ENCODE peak calls at places on chromosome 21, in seven cellular contexts. One of them, this sample, is unnamed.

GRCh38 chr21:41605178-41605933 is 97.4 kb upstream of the TMPRSS2 start:
- DNase-seq in WTC11: no peak
- DNase-seq in HEK293T: no peak
- DNase-seq in GF-D8: no peak
- DNase-seq in AG10803: no peak
- DNase-seq in hypothalamus: no peak
- DNase-seq in activated CD4-positive, alpha-beta T cell treated with anti-CD3 and anti-CD28 coated beads, Interleukin-2, amount 10 ng/mL, durations not matched to agents 7 days and 5 days: no peak
- DNase-seq in this sample: no peak

GRCh38 chr21:45644041-45644906 is 749 bp downstream of the PCBP3 start:
- DNase-seq in GF-D8: no peak
- DNase-seq in hypothalamus: no peak
- DNase-seq in WTC11: no peak
- DNase-seq in activated CD4-positive, alpha-beta T cell treated with anti-CD3 and anti-CD28 coated beads, Interleukin-2, amount 10 ng/mL, durations not matched to agents 7 days and 5 days: peak
- DNase-seq in AG10803: no peak
- DNase-seq in HEK293T: no peak
- DNase-seq in this sample: peak

GRCh38 chr21:34886554-34887385 is 162.3 kb downstream of the RUNX1 start:
- DNase-seq in AG10803: peak
- DNase-seq in HEK293T: no peak
- DNase-seq in hypothalamus: no peak
- DNase-seq in activated CD4-positive, alpha-beta T cell treated with anti-CD3 and anti-CD28 coated beads, Interleukin-2, amount 10 ng/mL, durations not matched to agents 7 days and 5 days: peak
- DNase-seq in WTC11: peak
- DNase-seq in GF-D8: no peak
- DNase-seq in this sample: peak

GRCh38 chr21:34846601-34847112 is 177.9 kb downstream of the CLIC6 start:
- DNase-seq in GF-D8: no peak
- DNase-seq in hypothalamus: no peak
- DNase-seq in WTC11: no peak
- DNase-seq in HEK293T: peak
- DNase-seq in activated CD4-positive, alpha-beta T cell treated with anti-CD3 and anti-CD28 coated beads, Interleukin-2, amount 10 ng/mL, durations not matched to agents 7 days and 5 days: no peak
- DNase-seq in AG10803: no peak
- DNase-seq in this sample: no peak

GRCh38 chr21:42218836-42219605 is at the start of gene ABCG1:
- DNase-seq in WTC11: peak
- DNase-seq in HEK293T: peak
- DNase-seq in hypothalamus: no peak
- DNase-seq in GF-D8: no peak
- DNase-seq in activated CD4-positive, alpha-beta T cell treated with anti-CD3 and anti-CD28 coated beads, Interleukin-2, amount 10 ng/mL, durations not matched to agents 7 days and 5 days: peak
- DNase-seq in AG10803: no peak
- DNase-seq in this sample: peak

GRCh38 chr21:33940164-33940563 is 24.6 kb upstream of the ATP5PO start:
- DNase-seq in AG10803: peak
- DNase-seq in WTC11: no peak
- DNase-seq in HEK293T: no peak
- DNase-seq in hypothalamus: no peak
- DNase-seq in GF-D8: no peak
- DNase-seq in activated CD4-positive, alpha-beta T cell treated with anti-CD3 and anti-CD28 coated beads, Interleukin-2, amount 10 ng/mL, durations not matched to agents 7 days and 5 days: no peak
- DNase-seq in this sample: no peak

GRCh38 chr21:22880573-22880972 is 1882.4 kb downstream of the NCAM2 start:
- DNase-seq in WTC11: no peak
- DNase-seq in hypothalamus: no peak
- DNase-seq in AG10803: no peak
- DNase-seq in GF-D8: no peak
- DNase-seq in activated CD4-positive, alpha-beta T cell treated with anti-CD3 and anti-CD28 coated beads, Interleukin-2, amount 10 ng/mL, durations not matched to agents 7 days and 5 days: no peak
- DNase-seq in HEK293T: no peak
- DNase-seq in this sample: peak

GRCh38 chr21:28737671-28738279 is 254.9 kb downstream of the LTN1 start:
- DNase-seq in WTC11: no peak
- DNase-seq in activated CD4-positive, alpha-beta T cell treated with anti-CD3 and anti-CD28 coated beads, Interleukin-2, amount 10 ng/mL, durations not matched to agents 7 days and 5 days: no peak
- DNase-seq in GF-D8: no peak
- DNase-seq in HEK293T: no peak
- DNase-seq in AG10803: no peak
- DNase-seq in hypothalamus: no peak
- DNase-seq in this sample: no peak

GRCh38 chr21:18349468-18349867 is 54.1 kb downstream of the TMPRSS15 start:
- DNase-seq in activated CD4-positive, alpha-beta T cell treated with anti-CD3 and anti-CD28 coated beads, Interleukin-2, amount 10 ng/mL, durations not matched to agents 7 days and 5 days: no peak
- DNase-seq in GF-D8: no peak
- DNase-seq in hypothalamus: no peak
- DNase-seq in AG10803: no peak
- DNase-seq in HEK293T: no peak
- DNase-seq in WTC11: no peak
- DNase-seq in this sample: no peak

GRCh38 chr21:18204931-18205330 is 39.7 kb upstream of the CHODL start:
- DNase-seq in WTC11: no peak
- DNase-seq in activated CD4-positive, alpha-beta T cell treated with anti-CD3 and anti-CD28 coated beads, Interleukin-2, amount 10 ng/mL, durations not matched to agents 7 days and 5 days: no peak
- DNase-seq in GF-D8: no peak
- DNase-seq in HEK293T: no peak
- DNase-seq in hypothalamus: no peak
- DNase-seq in AG10803: no peak
- DNase-seq in this sample: peak

GRCh38 chr21:41663805-41664788 is 102.8 kb downstream of the RIPK4 start:
- DNase-seq in HEK293T: no peak
- DNase-seq in activated CD4-positive, alpha-beta T cell treated with anti-CD3 and anti-CD28 coated beads, Interleukin-2, amount 10 ng/mL, durations not matched to agents 7 days and 5 days: no peak
- DNase-seq in GF-D8: no peak
- DNase-seq in WTC11: no peak
- DNase-seq in AG10803: no peak
- DNase-seq in hypothalamus: no peak
- DNase-seq in this sample: no peak

GRCh38 chr21:41751621-41752020 is 15.2 kb downstream of the RIPK4 start:
- DNase-seq in hypothalamus: no peak
- DNase-seq in activated CD4-positive, alpha-beta T cell treated with anti-CD3 and anti-CD28 coated beads, Interleukin-2, amount 10 ng/mL, durations not matched to agents 7 days and 5 days: no peak
- DNase-seq in HEK293T: no peak
- DNase-seq in AG10803: no peak
- DNase-seq in WTC11: no peak
- DNase-seq in GF-D8: no peak
- DNase-seq in this sample: no peak

GRCh38 chr21:36385909-36386642 is 884 bp downstream of the CHAF1B start:
- DNase-seq in GF-D8: no peak
- DNase-seq in HEK293T: no peak
- DNase-seq in activated CD4-positive, alpha-beta T cell treated with anti-CD3 and anti-CD28 coated beads, Interleukin-2, amount 10 ng/mL, durations not matched to agents 7 days and 5 days: no peak
- DNase-seq in hypothalamus: no peak
- DNase-seq in WTC11: no peak
- DNase-seq in AG10803: peak
- DNase-seq in this sample: no peak

GRCh38 chr21:29029524-29029923 is 5.1 kb downstream of the USP16 start:
- DNase-seq in WTC11: no peak
- DNase-seq in AG10803: no peak
- DNase-seq in hypothalamus: no peak
- DNase-seq in activated CD4-positive, alpha-beta T cell treated with anti-CD3 and anti-CD28 coated beads, Interleukin-2, amount 10 ng/mL, durations not matched to agents 7 days and 5 days: no peak
- DNase-seq in GF-D8: no peak
- DNase-seq in HEK293T: no peak
- DNase-seq in this sample: no peak

GRCh38 chr21:20902998-20903397 is 95.2 kb upstream of the NCAM2 start:
- DNase-seq in activated CD4-positive, alpha-beta T cell treated with anti-CD3 and anti-CD28 coated beads, Interleukin-2, amount 10 ng/mL, durations not matched to agents 7 days and 5 days: no peak
- DNase-seq in GF-D8: no peak
- DNase-seq in AG10803: no peak
- DNase-seq in HEK293T: no peak
- DNase-seq in hypothalamus: no peak
- DNase-seq in WTC11: no peak
- DNase-seq in this sample: no peak

GRCh38 chr21:45827881-45828579 is 153.5 kb upstream of the COL6A1 start:
- DNase-seq in activated CD4-positive, alpha-beta T cell treated with anti-CD3 and anti-CD28 coated beads, Interleukin-2, amount 10 ng/mL, durations not matched to agents 7 days and 5 days: no peak
- DNase-seq in GF-D8: no peak
- DNase-seq in hypothalamus: no peak
- DNase-seq in WTC11: no peak
- DNase-seq in AG10803: no peak
- DNase-seq in HEK293T: no peak
- DNase-seq in this sample: no peak

GRCh38 chr21:36803801-36804452 is 105.0 kb downstream of the SIM2 start:
- DNase-seq in WTC11: no peak
- DNase-seq in HEK293T: no peak
- DNase-seq in GF-D8: no peak
- DNase-seq in AG10803: no peak
- DNase-seq in activated CD4-positive, alpha-beta T cell treated with anti-CD3 and anti-CD28 coated beads, Interleukin-2, amount 10 ng/mL, durations not matched to agents 7 days and 5 days: no peak
- DNase-seq in hypothalamus: no peak
- DNase-seq in this sample: no peak

GRCh38 chr21:33069645-33069993 is 322 bp upstream of the OLIG1 start:
- DNase-seq in WTC11: no peak
- DNase-seq in hypothalamus: no peak
- DNase-seq in HEK293T: no peak
- DNase-seq in GF-D8: no peak
- DNase-seq in AG10803: no peak
- DNase-seq in activated CD4-positive, alpha-beta T cell treated with anti-CD3 and anti-CD28 coated beads, Interleukin-2, amount 10 ng/mL, durations not matched to agents 7 days and 5 days: no peak
- DNase-seq in this sample: no peak

GRCh38 chr21:18161841-18162240 is 82.8 kb upstream of the CHODL start:
- DNase-seq in activated CD4-positive, alpha-beta T cell treated with anti-CD3 and anti-CD28 coated beads, Interleukin-2, amount 10 ng/mL, durations not matched to agents 7 days and 5 days: no peak
- DNase-seq in HEK293T: no peak
- DNase-seq in WTC11: no peak
- DNase-seq in AG10803: no peak
- DNase-seq in hypothalamus: no peak
- DNase-seq in GF-D8: no peak
- DNase-seq in this sample: no peak

GRCh38 chr21:40143822-40144525 is 276.7 kb downstream of the PCP4 start:
- DNase-seq in WTC11: peak
- DNase-seq in GF-D8: peak
- DNase-seq in AG10803: peak
- DNase-seq in activated CD4-positive, alpha-beta T cell treated with anti-CD3 and anti-CD28 coated beads, Interleukin-2, amount 10 ng/mL, durations not matched to agents 7 days and 5 days: peak
- DNase-seq in HEK293T: peak
- DNase-seq in hypothalamus: no peak
- DNase-seq in this sample: peak

GRCh38 chr21:21722736-21723135 is 724.5 kb downstream of the NCAM2 start:
- DNase-seq in WTC11: no peak
- DNase-seq in activated CD4-positive, alpha-beta T cell treated with anti-CD3 and anti-CD28 coated beads, Interleukin-2, amount 10 ng/mL, durations not matched to agents 7 days and 5 days: no peak
- DNase-seq in HEK293T: no peak
- DNase-seq in GF-D8: no peak
- DNase-seq in AG10803: peak
- DNase-seq in hypothalamus: no peak
- DNase-seq in this sample: no peak

GRCh38 chr21:46207006-46207919 is 21.3 kb downstream of the LSS start:
- DNase-seq in AG10803: no peak
- DNase-seq in WTC11: peak
- DNase-seq in activated CD4-positive, alpha-beta T cell treated with anti-CD3 and anti-CD28 coated beads, Interleukin-2, amount 10 ng/mL, durations not matched to agents 7 days and 5 days: no peak
- DNase-seq in hypothalamus: no peak
- DNase-seq in GF-D8: no peak
- DNase-seq in HEK293T: no peak
- DNase-seq in this sample: no peak

GRCh38 chr21:43188181-43188580 is 19.4 kb downstream of the CRYAA start:
- DNase-seq in hypothalamus: no peak
- DNase-seq in GF-D8: no peak
- DNase-seq in HEK293T: no peak
- DNase-seq in activated CD4-positive, alpha-beta T cell treated with anti-CD3 and anti-CD28 coated beads, Interleukin-2, amount 10 ng/mL, durations not matched to agents 7 days and 5 days: no peak
- DNase-seq in WTC11: peak
- DNase-seq in AG10803: no peak
- DNase-seq in this sample: no peak

GRCh38 chr21:36472377-36472776 is 7.5 kb downstream of the CLDN14 start:
- DNase-seq in AG10803: no peak
- DNase-seq in hypothalamus: no peak
- DNase-seq in HEK293T: no peak
- DNase-seq in activated CD4-positive, alpha-beta T cell treated with anti-CD3 and anti-CD28 coated beads, Interleukin-2, amount 10 ng/mL, durations not matched to agents 7 days and 5 days: no peak
- DNase-seq in GF-D8: no peak
- DNase-seq in WTC11: no peak
- DNase-seq in this sample: no peak

GRCh38 chr21:41643246-41643966 is 123.4 kb downstream of the RIPK4 start:
- DNase-seq in hypothalamus: no peak
- DNase-seq in activated CD4-positive, alpha-beta T cell treated with anti-CD3 and anti-CD28 coated beads, Interleukin-2, amount 10 ng/mL, durations not matched to agents 7 days and 5 days: no peak
- DNase-seq in GF-D8: no peak
- DNase-seq in HEK293T: no peak
- DNase-seq in WTC11: no peak
- DNase-seq in AG10803: no peak
- DNase-seq in this sample: no peak

GRCh38 chr21:44074315-44074958 is 32.8 kb upstream of the PWP2 start:
- DNase-seq in hypothalamus: no peak
- DNase-seq in GF-D8: no peak
- DNase-seq in HEK293T: no peak
- DNase-seq in WTC11: no peak
- DNase-seq in AG10803: no peak
- DNase-seq in activated CD4-positive, alpha-beta T cell treated with anti-CD3 and anti-CD28 coated beads, Interleukin-2, amount 10 ng/mL, durations not matched to agents 7 days and 5 days: no peak
- DNase-seq in this sample: no peak

GRCh38 chr21:27802816-27803475 is 836.1 kb upstream of the ADAMTS5 start:
- DNase-seq in GF-D8: no peak
- DNase-seq in activated CD4-positive, alpha-beta T cell treated with anti-CD3 and anti-CD28 coated beads, Interleukin-2, amount 10 ng/mL, durations not matched to agents 7 days and 5 days: peak
- DNase-seq in HEK293T: peak
- DNase-seq in hypothalamus: no peak
- DNase-seq in WTC11: peak
- DNase-seq in AG10803: peak
- DNase-seq in this sample: peak

GRCh38 chr21:38660333-38661295 is 145.1 kb upstream of the ETS2 start:
- DNase-seq in activated CD4-positive, alpha-beta T cell treated with anti-CD3 and anti-CD28 coated beads, Interleukin-2, amount 10 ng/mL, durations not matched to agents 7 days and 5 days: peak
- DNase-seq in AG10803: no peak
- DNase-seq in WTC11: peak
- DNase-seq in GF-D8: no peak
- DNase-seq in hypothalamus: no peak
- DNase-seq in HEK293T: no peak
- DNase-seq in this sample: no peak

GRCh38 chr21:38448619-38449186 is 49.6 kb downstream of the ERG start:
- DNase-seq in activated CD4-positive, alpha-beta T cell treated with anti-CD3 and anti-CD28 coated beads, Interleukin-2, amount 10 ng/mL, durations not matched to agents 7 days and 5 days: no peak
- DNase-seq in AG10803: peak
- DNase-seq in HEK293T: no peak
- DNase-seq in GF-D8: no peak
- DNase-seq in WTC11: peak
- DNase-seq in hypothalamus: no peak
- DNase-seq in this sample: no peak

GRCh38 chr21:38358098-38358497 is 101.3 kb downstream of the KCNJ15 start:
- DNase-seq in activated CD4-positive, alpha-beta T cell treated with anti-CD3 and anti-CD28 coated beads, Interleukin-2, amount 10 ng/mL, durations not matched to agents 7 days and 5 days: no peak
- DNase-seq in GF-D8: no peak
- DNase-seq in AG10803: no peak
- DNase-seq in hypothalamus: no peak
- DNase-seq in WTC11: no peak
- DNase-seq in HEK293T: no peak
- DNase-seq in this sample: no peak

GRCh38 chr21:36320421-36321324 is 676 bp downstream of the MORC3 start:
- DNase-seq in hypothalamus: peak
- DNase-seq in GF-D8: peak
- DNase-seq in AG10803: peak
- DNase-seq in activated CD4-positive, alpha-beta T cell treated with anti-CD3 and anti-CD28 coated beads, Interleukin-2, amount 10 ng/mL, durations not matched to agents 7 days and 5 days: peak
- DNase-seq in WTC11: peak
- DNase-seq in HEK293T: peak
- DNase-seq in this sample: peak

GRCh38 chr21:41169701-41170100 is 1.7 kb downstream of the BACE2 start:
- DNase-seq in HEK293T: no peak
- DNase-seq in GF-D8: no peak
- DNase-seq in AG10803: no peak
- DNase-seq in hypothalamus: no peak
- DNase-seq in WTC11: no peak
- DNase-seq in activated CD4-positive, alpha-beta T cell treated with anti-CD3 and anti-CD28 coated beads, Interleukin-2, amount 10 ng/mL, durations not matched to agents 7 days and 5 days: no peak
- DNase-seq in this sample: no peak

GRCh38 chr21:15436031-15436430 is 293.8 kb upstream of the USP25 start:
- DNase-seq in AG10803: no peak
- DNase-seq in hypothalamus: no peak
- DNase-seq in WTC11: no peak
- DNase-seq in activated CD4-positive, alpha-beta T cell treated with anti-CD3 and anti-CD28 coated beads, Interleukin-2, amount 10 ng/mL, durations not matched to agents 7 days and 5 days: no peak
- DNase-seq in HEK293T: no peak
- DNase-seq in GF-D8: no peak
- DNase-seq in this sample: no peak

GRCh38 chr21:34986561-34987533 is 62.3 kb downstream of the RUNX1 start:
- DNase-seq in HEK293T: no peak
- DNase-seq in AG10803: peak
- DNase-seq in hypothalamus: no peak
- DNase-seq in activated CD4-positive, alpha-beta T cell treated with anti-CD3 and anti-CD28 coated beads, Interleukin-2, amount 10 ng/mL, durations not matched to agents 7 days and 5 days: peak
- DNase-seq in WTC11: no peak
- DNase-seq in GF-D8: no peak
- DNase-seq in this sample: peak

This sample was measured in MM.1S.